ENCODE peak calls at places on chromosomes 1 and 21, in six cellular contexts. One of them, this sample, is unnamed.

GRCh38 chr21:45431781-45432572 is 27.0 kb downstream of the COL18A1 start:
- DNase-seq in lower leg skin: no peak
- DNase-seq in GM12864: no peak
- DNase-seq in CD8-positive, alpha-beta T cell: no peak
- DNase-seq in adrenal gland: no peak
- DNase-seq in transverse colon: no peak
- DNase-seq in this sample: no peak

GRCh38 chr1:36982708-36983107 is 51.6 kb downstream of the GRIK3 start:
- DNase-seq in lower leg skin: no peak
- DNase-seq in GM12864: no peak
- DNase-seq in CD8-positive, alpha-beta T cell: no peak
- DNase-seq in adrenal gland: no peak
- DNase-seq in transverse colon: no peak
- DNase-seq in this sample: no peak

GRCh38 chr1:54397090-54397591 is 9.1 kb downstream of the SSBP3 start:
- DNase-seq in lower leg skin: no peak
- DNase-seq in GM12864: no peak
- DNase-seq in CD8-positive, alpha-beta T cell: no peak
- DNase-seq in adrenal gland: peak; percentile 74
- DNase-seq in transverse colon: no peak
- DNase-seq in this sample: no peak

GRCh38 chr1:3471356-3472087 is 17.1 kb downstream of the ARHGEF16 start:
- DNase-seq in lower leg skin: no peak
- DNase-seq in GM12864: no peak
- DNase-seq in CD8-positive, alpha-beta T cell: no peak
- DNase-seq in adrenal gland: no peak
- DNase-seq in transverse colon: no peak
- DNase-seq in this sample: no peak

GRCh38 chr21:45542667-45543370 is 579 bp upstream of the SLC19A1 start:
- DNase-seq in lower leg skin: peak; percentile 15
- DNase-seq in GM12864: no peak
- DNase-seq in CD8-positive, alpha-beta T cell: peak; percentile 12
- DNase-seq in adrenal gland: peak; percentile 42
- DNase-seq in transverse colon: no peak
- DNase-seq in this sample: no peak

GRCh38 chr1:39672551-39672947 is 642 bp upstream of the NT5C1A start:
- DNase-seq in lower leg skin: no peak
- DNase-seq in GM12864: no peak
- DNase-seq in CD8-positive, alpha-beta T cell: peak; percentile 43
- DNase-seq in adrenal gland: no peak
- DNase-seq in transverse colon: no peak
- DNase-seq in this sample: no peak

GRCh38 chr1:55823521-55824296 is 608.5 kb upstream of the USP24 start:
- DNase-seq in lower leg skin: no peak
- DNase-seq in GM12864: no peak
- DNase-seq in CD8-positive, alpha-beta T cell: no peak
- DNase-seq in adrenal gland: no peak
- DNase-seq in transverse colon: no peak
- DNase-seq in this sample: no peak

GRCh38 chr1:153677718-153678518 is 570 bp upstream of the NPR1 start:
- DNase-seq in lower leg skin: no peak
- DNase-seq in GM12864: no peak
- DNase-seq in CD8-positive, alpha-beta T cell: peak; percentile 49
- DNase-seq in adrenal gland: peak; percentile 49
- DNase-seq in transverse colon: peak; percentile 54
- DNase-seq in this sample: no peak

GRCh38 chr1:29428997-29429396 is 192.7 kb downstream of the PTPRU start:
- DNase-seq in lower leg skin: no peak
- DNase-seq in GM12864: no peak
- DNase-seq in CD8-positive, alpha-beta T cell: no peak
- DNase-seq in adrenal gland: no peak
- DNase-seq in transverse colon: no peak
- DNase-seq in this sample: no peak

GRCh38 chr1:90730247-90731022 is 13.3 kb upstream of the BARHL2 start:
- DNase-seq in lower leg skin: no peak
- DNase-seq in GM12864: no peak
- DNase-seq in CD8-positive, alpha-beta T cell: no peak
- DNase-seq in adrenal gland: no peak
- DNase-seq in transverse colon: no peak
- DNase-seq in this sample: no peak
- H3K4me3 ChIP-seq in lower leg skin: no peak overlapping the region
- H3K4me3 ChIP-seq in GM12864: no peak overlapping the region
- H3K4me3 ChIP-seq in CD8-positive, alpha-beta T cell: peak overlapping the region; percentile 22
- H3K4me3 ChIP-seq in adrenal gland: no peak overlapping the region
- H3K4me3 ChIP-seq in transverse colon: no peak overlapping the region
- H3K4me3 ChIP-seq in this sample: peak overlapping the region; percentile 38

DNA sequence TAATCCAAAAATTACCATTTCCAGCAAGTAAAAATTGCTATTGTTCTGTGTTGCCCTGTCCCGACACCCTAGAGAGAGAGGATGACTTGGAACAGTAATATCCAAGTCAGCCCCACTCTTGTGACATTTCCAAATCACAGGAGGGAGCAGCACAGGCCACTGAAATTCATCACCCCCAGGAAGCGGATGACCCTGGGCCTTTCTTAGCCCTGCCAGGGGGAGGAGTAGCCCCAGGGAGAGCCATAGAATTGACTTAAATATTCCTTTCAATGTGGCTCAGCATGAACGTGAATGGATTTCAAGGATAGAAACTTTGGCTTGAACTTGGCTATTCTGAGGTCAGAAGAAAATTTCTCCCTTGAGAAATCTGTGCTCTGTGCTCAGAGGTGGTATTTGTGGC is 80.6 kb downstream of the CENPF start:
- DNase-seq in lower leg skin: no peak
- DNase-seq in GM12864: no peak
- DNase-seq in CD8-positive, alpha-beta T cell: no peak
- DNase-seq in adrenal gland: no peak
- DNase-seq in transverse colon: no peak
- DNase-seq in this sample: no peak
- H3K4me3 ChIP-seq in lower leg skin: no peak overlapping the region
- H3K4me3 ChIP-seq in GM12864: no peak overlapping the region
- H3K4me3 ChIP-seq in CD8-positive, alpha-beta T cell: no peak overlapping the region
- H3K4me3 ChIP-seq in adrenal gland: no peak overlapping the region
- H3K4me3 ChIP-seq in transverse colon: no peak overlapping the region
- H3K4me3 ChIP-seq in this sample: no peak overlapping the region

GRCh38 chr1:111141245-111141644 is 1.2 kb downstream of the CEPT1 start:
- DNase-seq in lower leg skin: no peak
- DNase-seq in GM12864: no peak
- DNase-seq in CD8-positive, alpha-beta T cell: no peak
- DNase-seq in adrenal gland: no peak
- DNase-seq in transverse colon: no peak
- DNase-seq in this sample: no peak

GRCh38 chr1:111141803-111142202 is 1.8 kb downstream of the CEPT1 start:
- DNase-seq in lower leg skin: no peak
- DNase-seq in GM12864: no peak
- DNase-seq in CD8-positive, alpha-beta T cell: no peak
- DNase-seq in adrenal gland: no peak
- DNase-seq in transverse colon: no peak
- DNase-seq in this sample: no peak

GRCh38 chr1:111140680-111140967 is 601 bp downstream of the CEPT1 start:
- DNase-seq in lower leg skin: no peak
- DNase-seq in GM12864: no peak
- DNase-seq in CD8-positive, alpha-beta T cell: no peak
- DNase-seq in adrenal gland: peak; percentile 68
- DNase-seq in transverse colon: peak; percentile 64
- DNase-seq in this sample: no peak

GRCh38 chr1:111139956-111140679 is at the start of the genes CEPT1 and DRAM2:
- DNase-seq in lower leg skin: peak; percentile 96
- DNase-seq in GM12864: peak; percentile 90
- DNase-seq in CD8-positive, alpha-beta T cell: peak; percentile 96
- DNase-seq in adrenal gland: peak; percentile 97
- DNase-seq in transverse colon: peak; percentile 96
- DNase-seq in this sample: peak; percentile 95

GRCh38 chr1:111142358-111142975 is 2.4 kb downstream of the CEPT1 start:
- DNase-seq in lower leg skin: no peak
- DNase-seq in GM12864: no peak
- DNase-seq in CD8-positive, alpha-beta T cell: no peak
- DNase-seq in adrenal gland: no peak
- DNase-seq in transverse colon: no peak
- DNase-seq in this sample: no peak
- H3K4me3 ChIP-seq in lower leg skin: no peak overlapping the region
- H3K4me3 ChIP-seq in GM12864: peak overlapping the region; percentile 89
- H3K4me3 ChIP-seq in CD8-positive, alpha-beta T cell: no peak overlapping the region
- H3K4me3 ChIP-seq in adrenal gland: no peak overlapping the region
- H3K4me3 ChIP-seq in transverse colon: no peak overlapping the region
- H3K4me3 ChIP-seq in this sample: no peak overlapping the region

GRCh38 chr1:117069220-117069844 is 9.2 kb downstream of the TTF2 start:
- DNase-seq in lower leg skin: no peak
- DNase-seq in GM12864: no peak
- DNase-seq in CD8-positive, alpha-beta T cell: no peak
- DNase-seq in adrenal gland: no peak
- DNase-seq in transverse colon: no peak
- DNase-seq in this sample: no peak
- H3K4me3 ChIP-seq in lower leg skin: no peak overlapping the region
- H3K4me3 ChIP-seq in GM12864: no peak overlapping the region
- H3K4me3 ChIP-seq in CD8-positive, alpha-beta T cell: no peak overlapping the region
- H3K4me3 ChIP-seq in adrenal gland: no peak overlapping the region
- H3K4me3 ChIP-seq in transverse colon: no peak overlapping the region
- H3K4me3 ChIP-seq in this sample: no peak overlapping the region

DNA sequence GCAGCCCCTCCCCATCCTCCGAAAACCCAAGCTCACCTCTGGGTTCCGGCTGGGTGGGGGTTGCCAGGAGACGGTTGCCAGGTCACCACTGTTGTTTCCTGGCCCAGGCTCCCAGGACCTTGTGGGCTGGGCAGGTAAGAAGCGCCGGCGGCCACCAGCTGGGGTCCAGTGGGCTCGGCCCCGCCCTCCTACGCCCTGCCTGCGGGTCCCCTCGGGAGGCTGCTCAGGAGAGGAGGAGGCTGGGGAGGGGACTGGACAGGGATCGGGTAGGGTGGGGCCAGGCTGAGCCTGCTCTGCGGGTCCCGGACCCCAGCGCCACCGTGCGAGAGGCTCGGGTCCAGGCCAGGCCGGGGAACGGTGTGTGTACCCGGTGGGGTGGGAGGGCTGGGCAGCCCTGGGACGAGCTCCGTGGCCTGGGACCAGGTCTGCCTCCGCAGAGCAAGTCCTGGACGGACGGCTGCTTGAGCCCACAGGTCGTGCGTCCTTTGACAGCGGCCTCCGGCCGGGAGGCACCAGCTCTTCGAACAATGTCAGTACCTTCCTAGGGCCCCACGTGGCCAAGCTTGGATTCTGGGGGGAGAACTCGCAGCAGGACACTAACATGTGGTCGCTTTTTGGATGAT is at the start of gene TTLL10:
- DNase-seq in lower leg skin: no peak
- DNase-seq in GM12864: no peak
- DNase-seq in CD8-positive, alpha-beta T cell: peak; percentile 72
- DNase-seq in adrenal gland: peak; percentile 5
- DNase-seq in transverse colon: peak; percentile 40
- DNase-seq in this sample: peak; percentile 62
- H3K4me3 ChIP-seq in lower leg skin: no peak within 1 kb of the TSS
- H3K4me3 ChIP-seq in GM12864: no peak within 1 kb of the TSS
- H3K4me3 ChIP-seq in CD8-positive, alpha-beta T cell: no peak within 1 kb of the TSS
- H3K4me3 ChIP-seq in adrenal gland: no peak within 1 kb of the TSS
- H3K4me3 ChIP-seq in transverse colon: no peak within 1 kb of the TSS
- H3K4me3 ChIP-seq in this sample: no peak within 1 kb of the TSS

DNA sequence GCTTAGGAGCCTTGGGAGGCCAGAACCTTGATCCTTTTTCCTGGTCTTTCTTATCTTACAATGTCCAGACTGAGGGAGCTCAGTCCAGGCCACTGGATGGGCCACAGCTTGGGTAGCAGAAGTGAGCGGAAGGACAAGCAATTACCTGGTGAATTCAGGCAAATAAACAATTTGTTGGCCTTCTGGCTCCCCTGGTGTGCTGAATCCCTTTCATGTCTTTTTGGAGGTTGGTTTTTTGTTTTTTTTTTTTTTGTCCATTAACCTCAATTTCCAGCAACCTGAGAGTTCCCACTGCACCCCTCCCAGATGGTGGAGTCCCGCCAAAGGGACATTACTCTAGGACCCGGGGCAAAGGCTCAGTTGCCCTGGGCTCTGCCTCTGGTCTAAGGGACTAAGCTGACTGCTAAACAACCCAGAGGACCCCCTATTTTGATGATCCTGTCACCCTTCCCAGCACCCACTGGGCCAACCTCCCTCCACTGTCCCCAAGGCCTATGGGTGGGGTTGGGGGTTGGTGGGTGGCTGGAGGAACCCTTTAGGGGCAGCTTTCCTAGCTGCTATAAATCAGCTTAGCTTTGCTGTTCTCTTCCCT is 85.5 kb downstream of the KCND3 start:
- DNase-seq in lower leg skin: no peak
- DNase-seq in GM12864: no peak
- DNase-seq in CD8-positive, alpha-beta T cell: no peak
- DNase-seq in adrenal gland: no peak
- DNase-seq in transverse colon: no peak
- DNase-seq in this sample: peak; percentile 62
- H3K4me3 ChIP-seq in lower leg skin: no peak overlapping the region
- H3K4me3 ChIP-seq in GM12864: no peak overlapping the region
- H3K4me3 ChIP-seq in CD8-positive, alpha-beta T cell: no peak overlapping the region
- H3K4me3 ChIP-seq in adrenal gland: no peak overlapping the region
- H3K4me3 ChIP-seq in transverse colon: no peak overlapping the region
- H3K4me3 ChIP-seq in this sample: no peak overlapping the region

DNA sequence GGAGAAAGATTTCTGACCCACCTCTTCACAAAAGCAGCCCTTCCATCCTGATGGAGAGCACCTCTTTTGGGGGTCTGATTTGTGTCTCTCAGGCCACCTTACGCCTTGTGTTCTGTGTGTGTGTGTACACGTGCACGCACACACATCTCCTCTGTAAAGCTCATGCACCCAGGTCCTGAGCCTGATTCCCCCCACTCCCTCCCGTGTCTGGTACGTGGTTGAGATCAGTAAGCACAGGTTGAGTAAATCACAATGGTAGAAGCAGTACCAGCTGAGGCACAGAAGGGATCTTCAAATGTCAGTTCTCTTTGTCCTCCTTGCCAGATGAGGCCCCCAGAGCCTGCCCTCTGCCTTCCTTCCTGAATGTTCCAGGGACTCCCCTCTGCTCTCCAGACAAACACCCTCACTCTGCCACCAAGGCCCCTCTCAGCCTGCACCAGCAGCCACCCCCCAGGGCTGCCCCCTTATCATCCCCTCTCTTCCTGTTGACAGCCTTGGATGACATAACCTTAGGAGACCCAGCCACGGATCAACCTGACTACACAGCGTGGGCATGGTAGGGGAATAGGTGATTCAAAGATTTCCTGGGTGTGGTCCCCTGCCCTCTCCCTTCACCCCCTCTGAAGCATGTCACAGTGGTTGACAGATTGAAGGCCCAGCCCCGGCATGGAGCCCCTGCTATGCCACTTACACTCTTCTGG is 112.8 kb downstream of the HIVEP3 start:
- DNase-seq in lower leg skin: no peak
- DNase-seq in GM12864: no peak
- DNase-seq in CD8-positive, alpha-beta T cell: peak; percentile 49
- DNase-seq in adrenal gland: no peak
- DNase-seq in transverse colon: no peak
- DNase-seq in this sample: no peak
- H3K4me3 ChIP-seq in lower leg skin: no peak overlapping the region
- H3K4me3 ChIP-seq in GM12864: peak overlapping the region; percentile 41
- H3K4me3 ChIP-seq in CD8-positive, alpha-beta T cell: no peak overlapping the region
- H3K4me3 ChIP-seq in adrenal gland: no peak overlapping the region
- H3K4me3 ChIP-seq in transverse colon: no peak overlapping the region
- H3K4me3 ChIP-seq in this sample: no peak overlapping the region